ENCODE peak calls at places on chromosomes 5 and 9, in eight cellular contexts. One of them, this sample, is unnamed.

GRCh38 chr5:60086583-60086982 is 193.1 kb upstream of the PDE4D start:
- DNase-seq in stimulated activated CD4-positive, alpha-beta T cell treated with anti-CD3 and anti-CD28 coated beads, Interleukin-2, amount 100 ng/mL, for 4 hours: no peak
- DNase-seq in GM23248: no peak
- DNase-seq in activated CD4-positive, alpha-beta memory T cell treated with anti-CD3 and anti-CD28 coated beads, Interleukin-2, amount 10 ng/mL, durations not matched to agents 7 days and 5 days: no peak
- DNase-seq in endothelial cell of umbilical vein: no peak
- DNase-seq in adrenal gland: no peak
- DNase-seq in PC-3: no peak
- DNase-seq in uterus: no peak
- DNase-seq in this sample: no peak

GRCh38 chr9:131319486-131319885 is 30.0 kb downstream of the PLPP7 start:
- DNase-seq in stimulated activated CD4-positive, alpha-beta T cell treated with anti-CD3 and anti-CD28 coated beads, Interleukin-2, amount 100 ng/mL, for 4 hours: no peak
- DNase-seq in GM23248: no peak
- DNase-seq in activated CD4-positive, alpha-beta memory T cell treated with anti-CD3 and anti-CD28 coated beads, Interleukin-2, amount 10 ng/mL, durations not matched to agents 7 days and 5 days: no peak
- DNase-seq in endothelial cell of umbilical vein: no peak
- DNase-seq in adrenal gland: no peak
- DNase-seq in PC-3: no peak
- DNase-seq in uterus: no peak
- DNase-seq in this sample: no peak

GRCh38 chr5:34657550-34657921 is 1.4 kb downstream of the RAI14 start:
- DNase-seq in stimulated activated CD4-positive, alpha-beta T cell treated with anti-CD3 and anti-CD28 coated beads, Interleukin-2, amount 100 ng/mL, for 4 hours: no peak
- DNase-seq in GM23248: peak; percentile 71
- DNase-seq in activated CD4-positive, alpha-beta memory T cell treated with anti-CD3 and anti-CD28 coated beads, Interleukin-2, amount 10 ng/mL, durations not matched to agents 7 days and 5 days: no peak
- DNase-seq in endothelial cell of umbilical vein: peak; percentile 59
- DNase-seq in adrenal gland: peak; percentile 52
- DNase-seq in PC-3: peak; percentile 49
- DNase-seq in uterus: peak; percentile 35
- DNase-seq in this sample: peak; percentile 67

GRCh38 chr9:98071737-98072136 is 15.2 kb downstream of the NANS start:
- DNase-seq in stimulated activated CD4-positive, alpha-beta T cell treated with anti-CD3 and anti-CD28 coated beads, Interleukin-2, amount 100 ng/mL, for 4 hours: no peak
- DNase-seq in GM23248: no peak
- DNase-seq in activated CD4-positive, alpha-beta memory T cell treated with anti-CD3 and anti-CD28 coated beads, Interleukin-2, amount 10 ng/mL, durations not matched to agents 7 days and 5 days: no peak
- DNase-seq in endothelial cell of umbilical vein: no peak
- DNase-seq in adrenal gland: no peak
- DNase-seq in PC-3: no peak
- DNase-seq in uterus: no peak
- DNase-seq in this sample: no peak

GRCh38 chr5:458547-459353 is 15.8 kb downstream of the EXOC3 start:
- DNase-seq in stimulated activated CD4-positive, alpha-beta T cell treated with anti-CD3 and anti-CD28 coated beads, Interleukin-2, amount 100 ng/mL, for 4 hours: peak; percentile 58
- DNase-seq in GM23248: peak; percentile 92
- DNase-seq in activated CD4-positive, alpha-beta memory T cell treated with anti-CD3 and anti-CD28 coated beads, Interleukin-2, amount 10 ng/mL, durations not matched to agents 7 days and 5 days: peak; percentile 41
- DNase-seq in endothelial cell of umbilical vein: peak; percentile 8
- DNase-seq in adrenal gland: peak; percentile 10
- DNase-seq in PC-3: peak; percentile 90
- DNase-seq in uterus: no peak
- DNase-seq in this sample: peak; percentile 93

GRCh38 chr5:7805379-7805778 is 45.6 kb downstream of the CFAP90 start:
- DNase-seq in stimulated activated CD4-positive, alpha-beta T cell treated with anti-CD3 and anti-CD28 coated beads, Interleukin-2, amount 100 ng/mL, for 4 hours: no peak
- DNase-seq in GM23248: peak; percentile 14
- DNase-seq in activated CD4-positive, alpha-beta memory T cell treated with anti-CD3 and anti-CD28 coated beads, Interleukin-2, amount 10 ng/mL, durations not matched to agents 7 days and 5 days: no peak
- DNase-seq in endothelial cell of umbilical vein: no peak
- DNase-seq in adrenal gland: no peak
- DNase-seq in PC-3: peak; percentile 16
- DNase-seq in uterus: no peak
- DNase-seq in this sample: no peak

GRCh38 chr5:167916706-167917105 is 374.7 kb upstream of the WWC1 start:
- DNase-seq in stimulated activated CD4-positive, alpha-beta T cell treated with anti-CD3 and anti-CD28 coated beads, Interleukin-2, amount 100 ng/mL, for 4 hours: no peak
- DNase-seq in GM23248: peak; percentile 68
- DNase-seq in activated CD4-positive, alpha-beta memory T cell treated with anti-CD3 and anti-CD28 coated beads, Interleukin-2, amount 10 ng/mL, durations not matched to agents 7 days and 5 days: no peak
- DNase-seq in endothelial cell of umbilical vein: no peak
- DNase-seq in adrenal gland: peak; percentile 21
- DNase-seq in PC-3: no peak
- DNase-seq in uterus: no peak
- DNase-seq in this sample: peak; percentile 86

GRCh38 chr5:134245101-134245604 is 19.3 kb upstream of the PPP2CA start:
- DNase-seq in stimulated activated CD4-positive, alpha-beta T cell treated with anti-CD3 and anti-CD28 coated beads, Interleukin-2, amount 100 ng/mL, for 4 hours: no peak
- DNase-seq in GM23248: peak; percentile 75
- DNase-seq in activated CD4-positive, alpha-beta memory T cell treated with anti-CD3 and anti-CD28 coated beads, Interleukin-2, amount 10 ng/mL, durations not matched to agents 7 days and 5 days: no peak
- DNase-seq in endothelial cell of umbilical vein: peak; percentile 45
- DNase-seq in adrenal gland: no peak
- DNase-seq in PC-3: peak; percentile 93
- DNase-seq in uterus: peak; percentile 71
- DNase-seq in this sample: peak; percentile 87

GRCh38 chr5:106113922-106114321 is 1556.8 kb downstream of the EFNA5 start:
- DNase-seq in stimulated activated CD4-positive, alpha-beta T cell treated with anti-CD3 and anti-CD28 coated beads, Interleukin-2, amount 100 ng/mL, for 4 hours: no peak
- DNase-seq in GM23248: no peak
- DNase-seq in activated CD4-positive, alpha-beta memory T cell treated with anti-CD3 and anti-CD28 coated beads, Interleukin-2, amount 10 ng/mL, durations not matched to agents 7 days and 5 days: no peak
- DNase-seq in endothelial cell of umbilical vein: no peak
- DNase-seq in adrenal gland: no peak
- DNase-seq in PC-3: no peak
- DNase-seq in uterus: no peak
- DNase-seq in this sample: no peak

GRCh38 chr9:100473271-100474081 is 527 bp downstream of the TMEFF1 start:
- DNase-seq in stimulated activated CD4-positive, alpha-beta T cell treated with anti-CD3 and anti-CD28 coated beads, Interleukin-2, amount 100 ng/mL, for 4 hours: no peak
- DNase-seq in GM23248: peak; percentile 76
- DNase-seq in activated CD4-positive, alpha-beta memory T cell treated with anti-CD3 and anti-CD28 coated beads, Interleukin-2, amount 10 ng/mL, durations not matched to agents 7 days and 5 days: peak; percentile 35
- DNase-seq in endothelial cell of umbilical vein: peak; percentile 48
- DNase-seq in adrenal gland: peak; percentile 24
- DNase-seq in PC-3: peak; percentile 20
- DNase-seq in uterus: no peak
- DNase-seq in this sample: peak; percentile 54

GRCh38 chr5:119340597-119341218 is 15.1 kb upstream of the TNFAIP8 start:
- DNase-seq in stimulated activated CD4-positive, alpha-beta T cell treated with anti-CD3 and anti-CD28 coated beads, Interleukin-2, amount 100 ng/mL, for 4 hours: no peak
- DNase-seq in GM23248: no peak
- DNase-seq in activated CD4-positive, alpha-beta memory T cell treated with anti-CD3 and anti-CD28 coated beads, Interleukin-2, amount 10 ng/mL, durations not matched to agents 7 days and 5 days: peak; percentile 85
- DNase-seq in endothelial cell of umbilical vein: no peak
- DNase-seq in adrenal gland: no peak
- DNase-seq in PC-3: no peak
- DNase-seq in uterus: no peak
- DNase-seq in this sample: no peak

GRCh38 chr5:95863383-95863757 is 40.8 kb upstream of the GLRX start:
- DNase-seq in stimulated activated CD4-positive, alpha-beta T cell treated with anti-CD3 and anti-CD28 coated beads, Interleukin-2, amount 100 ng/mL, for 4 hours: no peak
- DNase-seq in GM23248: peak; percentile 80
- DNase-seq in activated CD4-positive, alpha-beta memory T cell treated with anti-CD3 and anti-CD28 coated beads, Interleukin-2, amount 10 ng/mL, durations not matched to agents 7 days and 5 days: no peak
- DNase-seq in endothelial cell of umbilical vein: no peak
- DNase-seq in adrenal gland: no peak
- DNase-seq in PC-3: no peak
- DNase-seq in uterus: no peak
- DNase-seq in this sample: peak; percentile 51

GRCh38 chr5:147509710-147510651 is at the start of gene DPYSL3:
- DNase-seq in stimulated activated CD4-positive, alpha-beta T cell treated with anti-CD3 and anti-CD28 coated beads, Interleukin-2, amount 100 ng/mL, for 4 hours: no peak
- DNase-seq in GM23248: peak; percentile 91
- DNase-seq in activated CD4-positive, alpha-beta memory T cell treated with anti-CD3 and anti-CD28 coated beads, Interleukin-2, amount 10 ng/mL, durations not matched to agents 7 days and 5 days: no peak
- DNase-seq in endothelial cell of umbilical vein: peak; percentile 90
- DNase-seq in adrenal gland: peak; percentile 53
- DNase-seq in PC-3: peak; percentile 61
- DNase-seq in uterus: peak; percentile 82
- DNase-seq in this sample: peak; percentile 85

GRCh38 chr5:88524941-88525340 is 256.3 kb upstream of the TMEM161B start:
- DNase-seq in stimulated activated CD4-positive, alpha-beta T cell treated with anti-CD3 and anti-CD28 coated beads, Interleukin-2, amount 100 ng/mL, for 4 hours: no peak
- DNase-seq in GM23248: no peak
- DNase-seq in activated CD4-positive, alpha-beta memory T cell treated with anti-CD3 and anti-CD28 coated beads, Interleukin-2, amount 10 ng/mL, durations not matched to agents 7 days and 5 days: no peak
- DNase-seq in endothelial cell of umbilical vein: no peak
- DNase-seq in adrenal gland: no peak
- DNase-seq in PC-3: no peak
- DNase-seq in uterus: no peak
- DNase-seq in this sample: no peak

GRCh38 chr5:41094871-41095270 is 23.7 kb upstream of the MROH2B start:
- DNase-seq in stimulated activated CD4-positive, alpha-beta T cell treated with anti-CD3 and anti-CD28 coated beads, Interleukin-2, amount 100 ng/mL, for 4 hours: no peak
- DNase-seq in GM23248: no peak
- DNase-seq in activated CD4-positive, alpha-beta memory T cell treated with anti-CD3 and anti-CD28 coated beads, Interleukin-2, amount 10 ng/mL, durations not matched to agents 7 days and 5 days: no peak
- DNase-seq in endothelial cell of umbilical vein: no peak
- DNase-seq in adrenal gland: no peak
- DNase-seq in PC-3: peak; percentile 66
- DNase-seq in uterus: no peak
- DNase-seq in this sample: peak; percentile 84

GRCh38 chr5:128965638-128966302 is 482 bp downstream of the SLC27A6 start:
- DNase-seq in stimulated activated CD4-positive, alpha-beta T cell treated with anti-CD3 and anti-CD28 coated beads, Interleukin-2, amount 100 ng/mL, for 4 hours: no peak
- DNase-seq in GM23248: no peak
- DNase-seq in activated CD4-positive, alpha-beta memory T cell treated with anti-CD3 and anti-CD28 coated beads, Interleukin-2, amount 10 ng/mL, durations not matched to agents 7 days and 5 days: no peak
- DNase-seq in endothelial cell of umbilical vein: no peak
- DNase-seq in adrenal gland: no peak
- DNase-seq in PC-3: no peak
- DNase-seq in uterus: no peak
- DNase-seq in this sample: no peak

GRCh38 chr9:92496401-92496800 is 14.1 kb upstream of the ASPN start:
- DNase-seq in stimulated activated CD4-positive, alpha-beta T cell treated with anti-CD3 and anti-CD28 coated beads, Interleukin-2, amount 100 ng/mL, for 4 hours: no peak
- DNase-seq in GM23248: peak; percentile 58
- DNase-seq in activated CD4-positive, alpha-beta memory T cell treated with anti-CD3 and anti-CD28 coated beads, Interleukin-2, amount 10 ng/mL, durations not matched to agents 7 days and 5 days: no peak
- DNase-seq in endothelial cell of umbilical vein: no peak
- DNase-seq in adrenal gland: no peak
- DNase-seq in PC-3: no peak
- DNase-seq in uterus: no peak
- DNase-seq in this sample: no peak

GRCh38 chr5:7392401-7393024 is 3.4 kb upstream of the ADCY2 start:
- DNase-seq in stimulated activated CD4-positive, alpha-beta T cell treated with anti-CD3 and anti-CD28 coated beads, Interleukin-2, amount 100 ng/mL, for 4 hours: no peak
- DNase-seq in GM23248: peak; percentile 75
- DNase-seq in activated CD4-positive, alpha-beta memory T cell treated with anti-CD3 and anti-CD28 coated beads, Interleukin-2, amount 10 ng/mL, durations not matched to agents 7 days and 5 days: no peak
- DNase-seq in endothelial cell of umbilical vein: no peak
- DNase-seq in adrenal gland: no peak
- DNase-seq in PC-3: peak; percentile 51
- DNase-seq in uterus: no peak
- DNase-seq in this sample: peak; percentile 27

GRCh38 chr5:8730194-8730593 is 815.7 kb downstream of the SEMA5A start:
- DNase-seq in stimulated activated CD4-positive, alpha-beta T cell treated with anti-CD3 and anti-CD28 coated beads, Interleukin-2, amount 100 ng/mL, for 4 hours: no peak
- DNase-seq in GM23248: peak; percentile 74
- DNase-seq in activated CD4-positive, alpha-beta memory T cell treated with anti-CD3 and anti-CD28 coated beads, Interleukin-2, amount 10 ng/mL, durations not matched to agents 7 days and 5 days: no peak
- DNase-seq in endothelial cell of umbilical vein: no peak
- DNase-seq in adrenal gland: no peak
- DNase-seq in PC-3: peak; percentile 80
- DNase-seq in uterus: no peak
- DNase-seq in this sample: peak; percentile 89

GRCh38 chr5:72836810-72837209 is 20.3 kb downstream of the TNPO1 start:
- DNase-seq in stimulated activated CD4-positive, alpha-beta T cell treated with anti-CD3 and anti-CD28 coated beads, Interleukin-2, amount 100 ng/mL, for 4 hours: no peak
- DNase-seq in GM23248: no peak
- DNase-seq in activated CD4-positive, alpha-beta memory T cell treated with anti-CD3 and anti-CD28 coated beads, Interleukin-2, amount 10 ng/mL, durations not matched to agents 7 days and 5 days: no peak
- DNase-seq in endothelial cell of umbilical vein: no peak
- DNase-seq in adrenal gland: no peak
- DNase-seq in PC-3: no peak
- DNase-seq in uterus: no peak
- DNase-seq in this sample: no peak

GRCh38 chr5:124402144-124402581 is 344.3 kb downstream of the ZNF608 start:
- DNase-seq in stimulated activated CD4-positive, alpha-beta T cell treated with anti-CD3 and anti-CD28 coated beads, Interleukin-2, amount 100 ng/mL, for 4 hours: no peak
- DNase-seq in GM23248: peak; percentile 77
- DNase-seq in activated CD4-positive, alpha-beta memory T cell treated with anti-CD3 and anti-CD28 coated beads, Interleukin-2, amount 10 ng/mL, durations not matched to agents 7 days and 5 days: no peak
- DNase-seq in endothelial cell of umbilical vein: peak; percentile 37
- DNase-seq in adrenal gland: no peak
- DNase-seq in PC-3: peak; percentile 37
- DNase-seq in uterus: no peak
- DNase-seq in this sample: peak; percentile 97

GRCh38 chr5:177256296-177256695 is 47.2 kb downstream of the RAB24 start:
- DNase-seq in stimulated activated CD4-positive, alpha-beta T cell treated with anti-CD3 and anti-CD28 coated beads, Interleukin-2, amount 100 ng/mL, for 4 hours: no peak
- DNase-seq in GM23248: peak; percentile 24
- DNase-seq in activated CD4-positive, alpha-beta memory T cell treated with anti-CD3 and anti-CD28 coated beads, Interleukin-2, amount 10 ng/mL, durations not matched to agents 7 days and 5 days: no peak
- DNase-seq in endothelial cell of umbilical vein: no peak
- DNase-seq in adrenal gland: no peak
- DNase-seq in PC-3: peak; percentile 61
- DNase-seq in uterus: no peak
- DNase-seq in this sample: peak; percentile 40

GRCh38 chr5:78542321-78542840 is 106.2 kb downstream of the LHFPL2 start:
- DNase-seq in stimulated activated CD4-positive, alpha-beta T cell treated with anti-CD3 and anti-CD28 coated beads, Interleukin-2, amount 100 ng/mL, for 4 hours: no peak
- DNase-seq in GM23248: no peak
- DNase-seq in activated CD4-positive, alpha-beta memory T cell treated with anti-CD3 and anti-CD28 coated beads, Interleukin-2, amount 10 ng/mL, durations not matched to agents 7 days and 5 days: no peak
- DNase-seq in endothelial cell of umbilical vein: no peak
- DNase-seq in adrenal gland: no peak
- DNase-seq in PC-3: no peak
- DNase-seq in uterus: no peak
- DNase-seq in this sample: no peak

GRCh38 chr5:139453683-139454567 is 8.6 kb downstream of the ECSCR start:
- DNase-seq in stimulated activated CD4-positive, alpha-beta T cell treated with anti-CD3 and anti-CD28 coated beads, Interleukin-2, amount 100 ng/mL, for 4 hours: peak; percentile 53
- DNase-seq in GM23248: no peak
- DNase-seq in activated CD4-positive, alpha-beta memory T cell treated with anti-CD3 and anti-CD28 coated beads, Interleukin-2, amount 10 ng/mL, durations not matched to agents 7 days and 5 days: peak; percentile 55
- DNase-seq in endothelial cell of umbilical vein: no peak
- DNase-seq in adrenal gland: no peak
- DNase-seq in PC-3: no peak
- DNase-seq in uterus: no peak
- DNase-seq in this sample: no peak

GRCh38 chr5:141717043-141717442 is 35.0 kb upstream of the ARAP3 start:
- DNase-seq in stimulated activated CD4-positive, alpha-beta T cell treated with anti-CD3 and anti-CD28 coated beads, Interleukin-2, amount 100 ng/mL, for 4 hours: no peak
- DNase-seq in GM23248: no peak
- DNase-seq in activated CD4-positive, alpha-beta memory T cell treated with anti-CD3 and anti-CD28 coated beads, Interleukin-2, amount 10 ng/mL, durations not matched to agents 7 days and 5 days: no peak
- DNase-seq in endothelial cell of umbilical vein: no peak
- DNase-seq in adrenal gland: no peak
- DNase-seq in PC-3: no peak
- DNase-seq in uterus: no peak
- DNase-seq in this sample: no peak

GRCh38 chr5:138068742-138069375 is 15.0 kb upstream of the WNT8A start:
- DNase-seq in stimulated activated CD4-positive, alpha-beta T cell treated with anti-CD3 and anti-CD28 coated beads, Interleukin-2, amount 100 ng/mL, for 4 hours: peak; percentile 55
- DNase-seq in GM23248: peak; percentile 84
- DNase-seq in activated CD4-positive, alpha-beta memory T cell treated with anti-CD3 and anti-CD28 coated beads, Interleukin-2, amount 10 ng/mL, durations not matched to agents 7 days and 5 days: peak; percentile 68
- DNase-seq in endothelial cell of umbilical vein: peak; percentile 85
- DNase-seq in adrenal gland: peak; percentile 86
- DNase-seq in PC-3: peak; percentile 81
- DNase-seq in uterus: peak; percentile 51
- DNase-seq in this sample: peak; percentile 67

GRCh38 chr5:141672071-141672855 is 9.8 kb downstream of the ARAP3 start:
- DNase-seq in stimulated activated CD4-positive, alpha-beta T cell treated with anti-CD3 and anti-CD28 coated beads, Interleukin-2, amount 100 ng/mL, for 4 hours: no peak
- DNase-seq in GM23248: no peak
- DNase-seq in activated CD4-positive, alpha-beta memory T cell treated with anti-CD3 and anti-CD28 coated beads, Interleukin-2, amount 10 ng/mL, durations not matched to agents 7 days and 5 days: no peak
- DNase-seq in endothelial cell of umbilical vein: no peak
- DNase-seq in adrenal gland: no peak
- DNase-seq in PC-3: no peak
- DNase-seq in uterus: no peak
- DNase-seq in this sample: no peak

GRCh38 chr5:152623951-152624350 is 218.9 kb upstream of the NMUR2 start:
- DNase-seq in stimulated activated CD4-positive, alpha-beta T cell treated with anti-CD3 and anti-CD28 coated beads, Interleukin-2, amount 100 ng/mL, for 4 hours: no peak
- DNase-seq in GM23248: no peak
- DNase-seq in activated CD4-positive, alpha-beta memory T cell treated with anti-CD3 and anti-CD28 coated beads, Interleukin-2, amount 10 ng/mL, durations not matched to agents 7 days and 5 days: no peak
- DNase-seq in endothelial cell of umbilical vein: no peak
- DNase-seq in adrenal gland: no peak
- DNase-seq in PC-3: no peak
- DNase-seq in uterus: no peak
- DNase-seq in this sample: no peak

GRCh38 chr5:68261174-68262021 is 45.8 kb downstream of the PIK3R1 start:
- DNase-seq in stimulated activated CD4-positive, alpha-beta T cell treated with anti-CD3 and anti-CD28 coated beads, Interleukin-2, amount 100 ng/mL, for 4 hours: no peak
- DNase-seq in GM23248: peak; percentile 56
- DNase-seq in activated CD4-positive, alpha-beta memory T cell treated with anti-CD3 and anti-CD28 coated beads, Interleukin-2, amount 10 ng/mL, durations not matched to agents 7 days and 5 days: no peak
- DNase-seq in endothelial cell of umbilical vein: no peak
- DNase-seq in adrenal gland: no peak
- DNase-seq in PC-3: no peak
- DNase-seq in uterus: no peak
- DNase-seq in this sample: no peak